ENCODE peak calls at places on chromosomes 12 and 14, in five cellular contexts. One of them, this sample, is unnamed.

GRCh38 chr14:93733646-93734045 is 54.6 kb downstream of the PRIMA1 start:
- DNase-seq in GM19239: no peak
- DNase-seq in NCI-H524: no peak
- DNase-seq in activated CD4-positive, alpha-beta T cell treated with anti-CD3 and anti-CD28 coated beads, Interleukin-2, amount 50 U/mL, for 48 hours: no peak
- DNase-seq in stimulated activated CD4-positive, alpha-beta T cell treated with anti-CD3 and anti-CD28 coated beads, Interleukin-2, amount 100 ng/mL, for 48 hours: no peak
- DNase-seq in this sample: no peak

GRCh38 chr12:65685514-65685913 is 138.8 kb upstream of the HMGA2 start:
- DNase-seq in GM19239: no peak
- DNase-seq in NCI-H524: peak; percentile 55
- DNase-seq in activated CD4-positive, alpha-beta T cell treated with anti-CD3 and anti-CD28 coated beads, Interleukin-2, amount 50 U/mL, for 48 hours: no peak
- DNase-seq in stimulated activated CD4-positive, alpha-beta T cell treated with anti-CD3 and anti-CD28 coated beads, Interleukin-2, amount 100 ng/mL, for 48 hours: no peak
- DNase-seq in this sample: peak; percentile 34

GRCh38 chr12:58850826-58851225 is 69.5 kb downstream of the LRIG3 start:
- DNase-seq in GM19239: no peak
- DNase-seq in NCI-H524: no peak
- DNase-seq in activated CD4-positive, alpha-beta T cell treated with anti-CD3 and anti-CD28 coated beads, Interleukin-2, amount 50 U/mL, for 48 hours: no peak
- DNase-seq in stimulated activated CD4-positive, alpha-beta T cell treated with anti-CD3 and anti-CD28 coated beads, Interleukin-2, amount 100 ng/mL, for 48 hours: no peak
- DNase-seq in this sample: no peak

GRCh38 chr12:40622246-40622838 is 69.9 kb upstream of the CNTN1 start:
- DNase-seq in GM19239: peak; percentile 32
- DNase-seq in NCI-H524: peak; percentile 59
- DNase-seq in activated CD4-positive, alpha-beta T cell treated with anti-CD3 and anti-CD28 coated beads, Interleukin-2, amount 50 U/mL, for 48 hours: peak; percentile 55
- DNase-seq in stimulated activated CD4-positive, alpha-beta T cell treated with anti-CD3 and anti-CD28 coated beads, Interleukin-2, amount 100 ng/mL, for 48 hours: peak; percentile 39
- DNase-seq in this sample: peak; percentile 14

GRCh38 chr14:78790262-78790661 is 620.1 kb downstream of the NRXN3 start:
- DNase-seq in GM19239: no peak
- DNase-seq in NCI-H524: peak; percentile 59
- DNase-seq in activated CD4-positive, alpha-beta T cell treated with anti-CD3 and anti-CD28 coated beads, Interleukin-2, amount 50 U/mL, for 48 hours: no peak
- DNase-seq in stimulated activated CD4-positive, alpha-beta T cell treated with anti-CD3 and anti-CD28 coated beads, Interleukin-2, amount 100 ng/mL, for 48 hours: no peak
- DNase-seq in this sample: no peak

GRCh38 chr12:131559517-131560516 is 151.1 kb upstream of the SFSWAP start:
- DNase-seq in GM19239: no peak
- DNase-seq in NCI-H524: no peak
- DNase-seq in activated CD4-positive, alpha-beta T cell treated with anti-CD3 and anti-CD28 coated beads, Interleukin-2, amount 50 U/mL, for 48 hours: no peak
- DNase-seq in stimulated activated CD4-positive, alpha-beta T cell treated with anti-CD3 and anti-CD28 coated beads, Interleukin-2, amount 100 ng/mL, for 48 hours: no peak
- DNase-seq in this sample: peak; percentile 26

GRCh38 chr12:124157416-124157815 is 137.5 kb upstream of the RFLNA start:
- DNase-seq in GM19239: no peak
- DNase-seq in NCI-H524: peak; percentile 55
- DNase-seq in activated CD4-positive, alpha-beta T cell treated with anti-CD3 and anti-CD28 coated beads, Interleukin-2, amount 50 U/mL, for 48 hours: no peak
- DNase-seq in stimulated activated CD4-positive, alpha-beta T cell treated with anti-CD3 and anti-CD28 coated beads, Interleukin-2, amount 100 ng/mL, for 48 hours: no peak
- DNase-seq in this sample: no peak

GRCh38 chr12:46445093-46445492 is 72.5 kb upstream of the SLC38A2 start:
- DNase-seq in GM19239: no peak
- DNase-seq in NCI-H524: no peak
- DNase-seq in activated CD4-positive, alpha-beta T cell treated with anti-CD3 and anti-CD28 coated beads, Interleukin-2, amount 50 U/mL, for 48 hours: no peak
- DNase-seq in stimulated activated CD4-positive, alpha-beta T cell treated with anti-CD3 and anti-CD28 coated beads, Interleukin-2, amount 100 ng/mL, for 48 hours: no peak
- DNase-seq in this sample: no peak

GRCh38 chr12:48869191-48869590 is 3.5 kb upstream of the RND1 start:
- DNase-seq in GM19239: no peak
- DNase-seq in NCI-H524: no peak
- DNase-seq in activated CD4-positive, alpha-beta T cell treated with anti-CD3 and anti-CD28 coated beads, Interleukin-2, amount 50 U/mL, for 48 hours: no peak
- DNase-seq in stimulated activated CD4-positive, alpha-beta T cell treated with anti-CD3 and anti-CD28 coated beads, Interleukin-2, amount 100 ng/mL, for 48 hours: no peak
- DNase-seq in this sample: no peak

GRCh38 chr14:99595034-99595433 is 9.0 kb downstream of the CCDC85C start:
- DNase-seq in GM19239: peak; percentile 73
- DNase-seq in NCI-H524: no peak
- DNase-seq in activated CD4-positive, alpha-beta T cell treated with anti-CD3 and anti-CD28 coated beads, Interleukin-2, amount 50 U/mL, for 48 hours: peak; percentile 55
- DNase-seq in stimulated activated CD4-positive, alpha-beta T cell treated with anti-CD3 and anti-CD28 coated beads, Interleukin-2, amount 100 ng/mL, for 48 hours: peak; percentile 27
- DNase-seq in this sample: no peak

GRCh38 chr14:54660712-54661111 is 93.8 kb downstream of the SAMD4A start:
- DNase-seq in GM19239: no peak
- DNase-seq in NCI-H524: no peak
- DNase-seq in activated CD4-positive, alpha-beta T cell treated with anti-CD3 and anti-CD28 coated beads, Interleukin-2, amount 50 U/mL, for 48 hours: no peak
- DNase-seq in stimulated activated CD4-positive, alpha-beta T cell treated with anti-CD3 and anti-CD28 coated beads, Interleukin-2, amount 100 ng/mL, for 48 hours: no peak
- DNase-seq in this sample: no peak

GRCh38 chr12:104695453-104696148 is 238.9 kb downstream of the CHST11 start:
- DNase-seq in GM19239: no peak
- DNase-seq in NCI-H524: no peak
- DNase-seq in activated CD4-positive, alpha-beta T cell treated with anti-CD3 and anti-CD28 coated beads, Interleukin-2, amount 50 U/mL, for 48 hours: peak; percentile 87
- DNase-seq in stimulated activated CD4-positive, alpha-beta T cell treated with anti-CD3 and anti-CD28 coated beads, Interleukin-2, amount 100 ng/mL, for 48 hours: peak; percentile 69
- DNase-seq in this sample: no peak

GRCh38 chr14:21332950-21333349 is 50.9 kb downstream of the SUPT16H start:
- DNase-seq in GM19239: no peak
- DNase-seq in NCI-H524: no peak
- DNase-seq in activated CD4-positive, alpha-beta T cell treated with anti-CD3 and anti-CD28 coated beads, Interleukin-2, amount 50 U/mL, for 48 hours: no peak
- DNase-seq in stimulated activated CD4-positive, alpha-beta T cell treated with anti-CD3 and anti-CD28 coated beads, Interleukin-2, amount 100 ng/mL, for 48 hours: no peak
- DNase-seq in this sample: no peak

GRCh38 chr14:76007852-76008251 is 22.3 kb downstream of the IFT43 start:
- DNase-seq in GM19239: no peak
- DNase-seq in NCI-H524: no peak
- DNase-seq in activated CD4-positive, alpha-beta T cell treated with anti-CD3 and anti-CD28 coated beads, Interleukin-2, amount 50 U/mL, for 48 hours: no peak
- DNase-seq in stimulated activated CD4-positive, alpha-beta T cell treated with anti-CD3 and anti-CD28 coated beads, Interleukin-2, amount 100 ng/mL, for 48 hours: no peak
- DNase-seq in this sample: no peak

GRCh38 chr12:2179953-2180736 is 127.4 kb downstream of the CACNA1C start:
- DNase-seq in GM19239: no peak
- DNase-seq in NCI-H524: no peak
- DNase-seq in activated CD4-positive, alpha-beta T cell treated with anti-CD3 and anti-CD28 coated beads, Interleukin-2, amount 50 U/mL, for 48 hours: no peak
- DNase-seq in stimulated activated CD4-positive, alpha-beta T cell treated with anti-CD3 and anti-CD28 coated beads, Interleukin-2, amount 100 ng/mL, for 48 hours: no peak
- DNase-seq in this sample: no peak

GRCh38 chr14:100246136-100246535 is 7.2 kb downstream of the YY1 start:
- DNase-seq in GM19239: no peak
- DNase-seq in NCI-H524: peak; percentile 16
- DNase-seq in activated CD4-positive, alpha-beta T cell treated with anti-CD3 and anti-CD28 coated beads, Interleukin-2, amount 50 U/mL, for 48 hours: no peak
- DNase-seq in stimulated activated CD4-positive, alpha-beta T cell treated with anti-CD3 and anti-CD28 coated beads, Interleukin-2, amount 100 ng/mL, for 48 hours: no peak
- DNase-seq in this sample: no peak

This sample was measured in K562.